ENCODE peak calls at places on chromosomes 11 and 22, in four cellular contexts. D is CD8-positive, alpha-beta T cell; O is PC-3; S is pancreas. U is an unnamed sample.

GRCh38 chr22:35547993-35548761 is 7.5 kb downstream of the RASD2 start:
- DNase-seq in S (no peak), O (no peak), D (no peak), U (no peak)

GRCh38 chr11:1742869-1743586 is 7.4 kb downstream of the IFITM10 start:
- DNase-seq in D (no peak), S (no peak), O (no peak), U (no peak)

GRCh38 chr11:67465190-67465522 is 3.9 kb downstream of the TMEM134 start:
- DNase-seq in O (peak; percentile 81), D (no peak), S (no peak), U (no peak)

GRCh38 chr11:130050272-130050671 is 19.4 kb upstream of the APLP2 start:
- DNase-seq in O (no peak), D (no peak), S (no peak), U (no peak)

GRCh38 chr11:24833598-24833997 is 336.7 kb downstream of the LUZP2 start:
- DNase-seq in S (no peak), O (no peak), D (no peak), U (no peak)

GRCh38 chr11:114307524-114308203 is 11.5 kb downstream of the NNMT start:
- DNase-seq in O (peak; percentile 63), S (peak; percentile 34), D (no peak), U (no peak)

GRCh38 chr11:122746050-122746478 is 90.5 kb downstream of the UBASH3B start:
- DNase-seq in O (no peak), D (peak; percentile 55), S (no peak), U (no peak)

GRCh38 chr22:45718391-45718790 is 46.8 kb downstream of the ATXN10 start:
- DNase-seq in D (no peak), S (no peak), O (no peak), U (no peak)

GRCh38 chr22:28885939-28886338 is 2.6 kb downstream of the ZNRF3 start:
- DNase-seq in S (no peak), O (peak; percentile 10), D (no peak), U (no peak)

GRCh38 chr11:46357483-46357936 is 10.2 kb downstream of the DGKZ start:
- DNase-seq in D (no peak), S (peak; percentile 80), O (no peak), U (no peak)

GRCh38 chr22:49425356-49425755 is 402.3 kb downstream of the BRD1 start:
- DNase-seq in D (no peak), S (no peak), O (no peak), U (no peak)

GRCh38 chr11:10625982-10626311 is 57.5 kb upstream of the LYVE1 start:
- DNase-seq in D (no peak), S (no peak), O (no peak), U (no peak)

GRCh38 chr11:101996106-101996505 is 51.1 kb upstream of the CFAP300 start:
- DNase-seq in O (no peak), S (no peak), D (no peak), U (no peak)

GRCh38 chr11:26649884-26650283 is 72.0 kb downstream of the SLC5A12 start:
- DNase-seq in O (peak; percentile 83), S (peak; percentile 52), D (no peak), U (peak; percentile 75)

GRCh38 chr11:94790771-94791180 is 22.6 kb downstream of the AMOTL1 start:
- DNase-seq in O (peak; percentile 89), D (no peak), S (no peak), U (no peak)

GRCh38 chr11:16381177-16381576 is 24.8 kb upstream of the SOX6 start:
- DNase-seq in O (no peak), S (no peak), D (no peak), U (no peak)

GRCh38 chr11:120324932-120325810 is at the start of gene TLCD5:
- DNase-seq in O (peak; percentile 68), S (peak; percentile 64), D (peak; percentile 23), U (peak; percentile 84)

GRCh38 chr11:115996808-115997188 is 492.6 kb upstream of the CADM1 start:
- DNase-seq in S (no peak), O (no peak), D (no peak), U (no peak)

GRCh38 chr11:88420165-88420781 is 82.7 kb upstream of the CTSC start:
- DNase-seq in D (no peak), O (peak; percentile 77), S (no peak), U (no peak)

GRCh38 chr11:73950869-73951710 is at the start of gene DNAJB13:
- DNase-seq in D (no peak), O (peak; percentile 70), S (no peak), U (peak; percentile 60)

GRCh38 chr22:46483353-46483752 is 54.1 kb downstream of the CELSR1 start:
- DNase-seq in O (no peak), D (no peak), S (no peak), U (no peak)

GRCh38 chr22:37397246-37397645 is 30.0 kb downstream of the ELFN2 start:
- DNase-seq in O (no peak), D (no peak), S (no peak), U (no peak)

GRCh38 chr11:71112454-71112853 is 139.9 kb downstream of the SHANK2 start:
- DNase-seq in O (no peak), D (no peak), S (no peak), U (no peak)
- H3K4me1 ChIP-seq in O (peaks cover 2% of the 10 kb centered on the region), D (no peaks in the 10 kb centered on the region), S (no peaks in the 10 kb centered on the region), U (no peaks in the 10 kb centered on the region)

GRCh38 chr22:23815781-23816551 is 22.8 kb downstream of the DERL3 start:
- DNase-seq in D (no peak), O (no peak), S (no peak), U (no peak)

GRCh38 chr22:23816552-23816976 is 22.2 kb downstream of the DERL3 start:
- DNase-seq in O (no peak), S (no peak), D (no peak), U (no peak)

GRCh38 chr22:23818541-23818940 is 20.3 kb downstream of the DERL3 start:
- DNase-seq in S (no peak), O (no peak), D (no peak), U (no peak)

GRCh38 chr22:23820748-23821211 is 18.0 kb downstream of the DERL3 start:
- DNase-seq in D (no peak), O (no peak), S (no peak), U (no peak)

DNA sequence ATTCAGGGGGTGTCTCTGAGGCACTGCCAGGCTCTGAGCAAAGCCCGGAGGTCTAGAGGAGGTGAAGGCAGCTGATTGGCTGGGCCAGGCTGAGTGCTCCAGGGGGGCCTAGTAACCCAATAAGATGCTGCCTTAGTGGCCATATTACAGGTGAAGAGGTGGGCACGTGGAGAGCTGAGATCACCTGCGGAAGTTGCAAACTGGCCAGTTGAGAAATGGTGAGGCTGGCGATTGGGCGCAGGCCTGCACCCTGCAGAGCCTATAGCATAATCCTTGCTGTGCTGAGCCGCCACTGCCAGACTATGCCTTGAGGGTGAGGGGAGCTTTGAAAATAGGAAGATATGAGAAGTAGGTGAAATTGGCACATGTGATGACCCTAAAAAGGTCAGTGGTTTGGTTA is 21.7 kb downstream of the DERL3 start:
- DNase-seq in D (no peak), S (no peak), O (no peak), U (no peak)
- H3K36me3 ChIP-seq in D (peaks cover 35% of the 10 kb centered on the region), S (peaks cover 44% of the 10 kb centered on the region), O (no peaks in the 10 kb centered on the region), U (peaks cover 33% of the 10 kb centered on the region)

GRCh38 chr22:19422440-19423301 is 8.9 kb downstream of the HIRA start:
- DNase-seq in S (no peak), O (no peak), D (no peak), U (no peak)
- H3K27me3 ChIP-seq in S (no peaks in the 10 kb centered on the region), O (no peaks in the 10 kb centered on the region), D (no peaks in the 10 kb centered on the region), U (no peaks in the 10 kb centered on the region)

DNA sequence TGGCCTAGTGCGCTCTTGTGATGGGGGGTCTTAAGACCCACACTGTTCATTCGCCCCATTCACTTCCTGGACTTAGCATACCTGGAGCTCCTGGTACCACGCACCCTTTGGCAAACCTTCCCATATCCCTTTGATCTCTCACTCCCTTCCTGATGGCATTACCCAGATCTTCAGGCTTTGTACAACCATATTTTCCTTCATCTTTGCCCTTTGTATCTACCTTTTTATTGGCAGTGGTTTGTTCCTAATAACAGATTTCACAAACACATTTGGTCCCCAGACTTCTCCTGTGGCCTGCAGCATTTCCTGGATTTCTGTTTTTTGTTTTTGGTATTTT is 16.0 kb upstream of the IFITM3 start:
- DNase-seq in D (no peak), S (no peak), O (no peak), U (no peak)
- H3K4me1 ChIP-seq in D (peaks cover 40% of the 10 kb centered on the region), S (no peaks in the 10 kb centered on the region), O (no peaks in the 10 kb centered on the region), U (peaks cover 25% of the 10 kb centered on the region)

DNA sequence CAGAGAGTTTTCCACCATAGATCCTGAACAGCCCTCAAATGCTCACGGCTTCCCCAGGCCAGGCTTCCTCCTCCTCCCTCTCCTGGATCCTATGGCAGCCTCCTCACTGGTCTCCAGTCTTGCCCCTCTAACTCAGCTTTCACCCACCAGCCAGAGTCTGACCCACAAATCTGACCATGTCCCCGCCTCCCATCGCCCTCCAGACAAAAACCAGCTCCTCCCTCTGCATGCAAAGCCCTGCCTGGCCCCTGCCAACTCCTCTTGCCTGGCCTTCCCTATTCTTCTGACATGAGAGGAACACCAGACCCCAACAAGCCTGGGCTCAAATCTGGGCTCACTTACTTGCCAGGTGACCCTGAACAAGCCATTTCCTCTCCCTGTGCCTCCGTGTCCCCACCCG is 32.4 kb upstream of the PDE2A start:
- DNase-seq in S (no peak), D (no peak), O (no peak), U (peak; percentile 20)
- H3K36me3 ChIP-seq in S (peaks cover 71% of the 10 kb centered on the region), D (peaks cover 62% of the 10 kb centered on the region), O (peaks cover 18% of the 10 kb centered on the region), U (peaks cover 6% of the 10 kb centered on the region)

GRCh38 chr11:44319170-44319551 is 9.2 kb upstream of the ALX4 start:
- DNase-seq in O (no peak), S (no peak), D (no peak), U (no peak)
- H3K27me3 ChIP-seq in O (peaks cover 98% of the 10 kb centered on the region), S (peaks cover 19% of the 10 kb centered on the region), D (peaks cover 24% of the 10 kb centered on the region), U (peaks cover 89% of the 10 kb centered on the region)

GRCh38 chr22:24156915-24157782 is 24.1 kb upstream of the SUSD2 start:
- DNase-seq in S (peak; percentile 83), O (peak; percentile 74), D (peak; percentile 91), U (peak; percentile 85)

GRCh38 chr22:24154826-24155225 is 26.5 kb upstream of the SUSD2 start:
- DNase-seq in S (no peak), D (no peak), O (no peak), U (no peak)

GRCh38 chr22:24156146-24156914 is 25.0 kb upstream of the SUSD2 start:
- DNase-seq in S (no peak), O (peak; percentile 12), D (peak; percentile 62), U (no peak)

GRCh38 chr22:24153959-24154358 is 27.3 kb upstream of the SUSD2 start:
- DNase-seq in S (no peak), D (peak; percentile 28), O (no peak), U (no peak)

GRCh38 chr22:24155597-24156145 is 25.6 kb upstream of the SUSD2 start:
- DNase-seq in S (peak; percentile 72), O (peak; percentile 51), D (peak; percentile 44), U (peak; percentile 65)
- H3K4me1 ChIP-seq in S (peaks cover 5% of the 10 kb centered on the region), O (peaks cover 6% of the 10 kb centered on the region), D (peaks cover 77% of the 10 kb centered on the region), U (peaks cover 5% of the 10 kb centered on the region)

U was measured in HAP-1.